ENCODE peak calls at places on chromosome 13, in four cellular contexts. E is activated gamma-delta T cell treated with anti-CD3 and anti-CD28 coated beads, Interleukin-2, amount 50 U/mL, for 16 hours; D is stimulated activated CD4-positive, alpha-beta T cell treated with anti-CD3 and anti-CD28 coated beads, Interleukin-2, amount 100 ng/mL, for 48 hours; V is activated CD4-positive, alpha-beta T cell treated with anti-CD3 and anti-CD28 coated beads, Interleukin-2, amount 50 U/mL, for 1 hour. W is an unnamed sample.

GRCh38 chr13:35530147-35530546 is 53.7 kb upstream of the MAB21L1 start:
- DNase-seq in D (no peak), E (no peak), V (no peak), W (no peak)

GRCh38 chr13:92487238-92487637 is 739.4 kb upstream of the GPC6 start:
- DNase-seq in D (no peak), E (no peak), V (no peak), W (no peak)

GRCh38 chr13:113860579-113861432 is 3.1 kb downstream of the GAS6 start:
- DNase-seq in V (no peak), E (no peak), D (no peak), W (no peak)

GRCh38 chr13:110195547-110196485 is 111.1 kb downstream of the COL4A1 start:
- DNase-seq in E (no peak), V (no peak), D (no peak), W (no peak)

GRCh38 chr13:59531571-59532091 is 632.1 kb downstream of the DIAPH3 start:
- DNase-seq in V (no peak), E (no peak), D (no peak), W (peak; percentile 22)

GRCh38 chr13:113930711-113931637 is 42.9 kb downstream of the C13orf46 start:
- DNase-seq in D (peak; percentile 19), V (peak; percentile 44), E (peak; percentile 59), W (no peak)

GRCh38 chr13:19763618-19764017 is 19.1 kb downstream of the PSPC1 start:
- DNase-seq in E (no peak), D (no peak), V (no peak), W (no peak)

GRCh38 chr13:26601669-26602068 is 44.2 kb downstream of the WASF3 start:
- DNase-seq in V (no peak), D (no peak), E (no peak), W (no peak)

GRCh38 chr13:109509154-109509905 is 277.1 kb downstream of the IRS2 start:
- DNase-seq in V (no peak), D (no peak), E (no peak), W (no peak)

GRCh38 chr13:87777395-87777794 is 106.2 kb downstream of the SLITRK5 start:
- DNase-seq in D (no peak), E (no peak), V (no peak), W (no peak)

GRCh38 chr13:19862511-19863313 is 737 bp downstream of the ZMYM5 start:
- DNase-seq in V (peak; percentile 45), D (peak; percentile 31), E (peak; percentile 15), W (no peak)